ENCODE peak calls at places on chromosomes 2 and 18, in four cellular contexts. One of them, this sample, is unnamed.

GRCh38 chr2:237434916-237435315 is 21.0 kb upstream of the COL6A3 start:
- DNase-seq in A549: no peak
- DNase-seq in K562: peak
- DNase-seq in HepG2: no peak
- DNase-seq in this sample: peak

GRCh38 chr2:175126661-175127060 is 41.3 kb downstream of the ATF2 start:
- DNase-seq in A549: no peak
- DNase-seq in K562: no peak
- DNase-seq in HepG2: no peak
- DNase-seq in this sample: no peak

GRCh38 chr2:18247282-18248110 is 313.0 kb downstream of the RDH14 start:
- DNase-seq in HepG2: no peak
- DNase-seq in K562: no peak
- DNase-seq in A549: no peak
- DNase-seq in this sample: no peak

GRCh38 chr2:109247812-109248211 is 118.8 kb downstream of the SH3RF3 start:
- DNase-seq in A549: no peak
- DNase-seq in HepG2: no peak
- DNase-seq in K562: no peak
- DNase-seq in this sample: no peak

GRCh38 chr2:237488295-237488694 is 1.2 kb downstream of the MLPH start:
- DNase-seq in K562: no peak
- DNase-seq in HepG2: no peak
- DNase-seq in A549: peak
- DNase-seq in this sample: no peak

GRCh38 chr2:168848220-168848619 is 42.0 kb downstream of the SPC25 start:
- DNase-seq in HepG2: no peak
- DNase-seq in K562: no peak
- DNase-seq in A549: no peak
- DNase-seq in this sample: no peak

GRCh38 chr18:29361843-29362242 is 1184.9 kb upstream of the CDH2 start:
- DNase-seq in HepG2: no peak
- DNase-seq in K562: no peak
- DNase-seq in A549: peak
- DNase-seq in this sample: no peak

GRCh38 chr2:190340369-190340768 is 3.0 kb upstream of the INPP1 start:
- DNase-seq in HepG2: peak
- DNase-seq in K562: peak
- DNase-seq in A549: peak
- DNase-seq in this sample: no peak

GRCh38 chr18:3164381-3164780 is 55.4 kb downstream of the MYOM1 start:
- DNase-seq in A549: no peak
- DNase-seq in K562: no peak
- DNase-seq in HepG2: no peak
- DNase-seq in this sample: no peak

GRCh38 chr2:101032100-101032776 is 30.1 kb downstream of the RPL31 start:
- DNase-seq in A549: no peak
- DNase-seq in K562: no peak
- DNase-seq in HepG2: no peak
- DNase-seq in this sample: no peak

GRCh38 chr2:41906325-41906700 is 141.5 kb upstream of the PKDCC start:
- DNase-seq in K562: no peak
- DNase-seq in A549: no peak
- DNase-seq in HepG2: no peak
- DNase-seq in this sample: peak

GRCh38 chr2:66553370-66553769 is 118.4 kb downstream of the MEIS1 start:
- DNase-seq in A549: no peak
- DNase-seq in K562: no peak
- DNase-seq in HepG2: no peak
- DNase-seq in this sample: no peak

GRCh38 chr2:38115216-38116012 is 39.5 kb upstream of the CYP1B1 start:
- DNase-seq in K562: peak
- DNase-seq in HepG2: peak
- DNase-seq in A549: peak
- DNase-seq in this sample: peak

GRCh38 chr2:220228310-220229006 is 601.0 kb downstream of the SLC4A3 start:
- DNase-seq in HepG2: peak
- DNase-seq in K562: no peak
- DNase-seq in A549: peak
- DNase-seq in this sample: peak

GRCh38 chr2:215879977-215880940 is 133.1 kb downstream of the MREG start:
- DNase-seq in K562: no peak
- DNase-seq in A549: no peak
- DNase-seq in HepG2: no peak
- DNase-seq in this sample: peak

GRCh38 chr2:37412201-37412600 is 67.8 kb downstream of the QPCT start:
- DNase-seq in A549: no peak
- DNase-seq in HepG2: no peak
- DNase-seq in K562: no peak
- DNase-seq in this sample: no peak

GRCh38 chr2:126614529-126615279 is 41.3 kb upstream of the GYPC start:
- DNase-seq in A549: no peak
- DNase-seq in K562: no peak
- DNase-seq in HepG2: no peak
- DNase-seq in this sample: peak

GRCh38 chr18:12336251-12336650 is 28.2 kb downstream of the TUBB6 start:
- DNase-seq in A549: no peak
- DNase-seq in HepG2: no peak
- DNase-seq in K562: no peak
- DNase-seq in this sample: no peak

GRCh38 chr2:73283545-73284295 is 558 bp downstream of the FBXO41 start:
- DNase-seq in K562: no peak
- DNase-seq in HepG2: no peak
- DNase-seq in A549: no peak
- DNase-seq in this sample: no peak

GRCh38 chr2:3311601-3312000 is 66.0 kb downstream of the EIPR1 start:
- DNase-seq in HepG2: no peak
- DNase-seq in K562: no peak
- DNase-seq in A549: no peak
- DNase-seq in this sample: no peak

GRCh38 chr2:39107156-39107555 is 13.7 kb downstream of the SOS1 start:
- DNase-seq in HepG2: no peak
- DNase-seq in K562: no peak
- DNase-seq in A549: peak
- DNase-seq in this sample: no peak

GRCh38 chr2:113237604-113238003 is 41.1 kb downstream of the PAX8 start:
- DNase-seq in HepG2: peak
- DNase-seq in K562: no peak
- DNase-seq in A549: no peak
- DNase-seq in this sample: no peak

GRCh38 chr2:204060896-204061640 is 124.5 kb downstream of the ICOS start:
- DNase-seq in A549: no peak
- DNase-seq in K562: no peak
- DNase-seq in HepG2: no peak
- DNase-seq in this sample: no peak

GRCh38 chr2:27117995-27118524 is 868 bp downstream of the CGREF1 start:
- DNase-seq in K562: no peak
- DNase-seq in A549: no peak
- DNase-seq in HepG2: no peak
- DNase-seq in this sample: no peak

GRCh38 chr2:237714690-237715458 is 83.7 kb upstream of the RBM44 start:
- DNase-seq in A549: no peak
- DNase-seq in K562: no peak
- DNase-seq in HepG2: peak
- DNase-seq in this sample: peak

GRCh38 chr2:62475172-62476011 is 30.6 kb downstream of the TMEM17 start:
- DNase-seq in HepG2: no peak
- DNase-seq in A549: no peak
- DNase-seq in K562: no peak
- DNase-seq in this sample: no peak

GRCh38 chr2:56369316-56369715 is 185.5 kb downstream of the CCDC85A start:
- DNase-seq in A549: no peak
- DNase-seq in K562: no peak
- DNase-seq in HepG2: no peak
- DNase-seq in this sample: no peak
- TF ChIP-seq MAZ in A549: no peak
- TF ChIP-seq MAZ in K562: no peak
- TF ChIP-seq MAZ in HepG2: no peak
- TF ChIP-seq MAZ in this sample: no peak

GRCh38 chr18:32768646-32769206 is 4.1 kb downstream of the KLHL14 start:
- DNase-seq in K562: no peak
- DNase-seq in HepG2: no peak
- DNase-seq in A549: no peak
- DNase-seq in this sample: no peak
- H3K27ac ChIP-seq in K562: no peak
- H3K27ac ChIP-seq in HepG2: peak
- H3K27ac ChIP-seq in A549: no peak
- H3K27ac ChIP-seq in this sample: no peak

GRCh38 chr18:10303171-10303570 is 151.3 kb upstream of the APCDD1 start:
- DNase-seq in K562: no peak
- DNase-seq in HepG2: no peak
- DNase-seq in A549: no peak
- DNase-seq in this sample: no peak
- H3K4me3 ChIP-seq in K562: no peak
- H3K4me3 ChIP-seq in HepG2: no peak
- H3K4me3 ChIP-seq in A549: no peak
- H3K4me3 ChIP-seq in this sample: no peak

GRCh38 chr2:94994063-94994913 is 31.2 kb upstream of the MAL start:
- DNase-seq in A549: no peak
- DNase-seq in K562: no peak
- DNase-seq in HepG2: no peak
- DNase-seq in this sample: no peak

GRCh38 chr2:94987074-94988020 is 38.2 kb upstream of the MAL start:
- DNase-seq in HepG2: no peak
- DNase-seq in K562: no peak
- DNase-seq in A549: no peak
- DNase-seq in this sample: no peak

GRCh38 chr2:94993176-94994062 is 32.1 kb upstream of the MAL start:
- DNase-seq in HepG2: no peak
- DNase-seq in A549: no peak
- DNase-seq in K562: no peak
- DNase-seq in this sample: no peak

GRCh38 chr2:94992360-94992759 is 33.1 kb upstream of the MAL start:
- DNase-seq in K562: no peak
- DNase-seq in A549: no peak
- DNase-seq in HepG2: no peak
- DNase-seq in this sample: no peak

DNA sequence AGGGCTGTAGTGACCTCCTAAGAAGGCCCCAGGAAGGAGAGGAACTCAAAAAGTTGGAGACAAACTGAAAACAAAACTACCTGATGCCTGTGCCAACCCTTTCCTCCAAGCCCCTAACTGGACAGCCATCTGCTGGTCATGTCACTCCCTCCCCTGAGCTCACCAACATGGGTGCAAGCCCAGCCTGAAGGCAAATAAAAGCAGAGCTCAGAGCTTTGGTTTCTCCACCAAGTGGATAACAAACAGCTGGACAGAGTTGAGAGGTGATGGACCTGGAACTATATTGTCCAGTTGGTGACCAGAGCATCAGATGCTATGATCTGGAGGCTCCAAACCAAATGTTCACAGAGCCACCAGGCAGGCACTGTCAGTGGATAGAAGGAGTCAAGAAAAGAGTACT is 34.6 kb upstream of the MAL start:
- DNase-seq in A549: no peak
- DNase-seq in HepG2: no peak
- DNase-seq in K562: no peak
- DNase-seq in this sample: no peak
- TF ChIP-seq MAZ in A549: no peak
- TF ChIP-seq MAZ in HepG2: no peak
- TF ChIP-seq MAZ in K562: no peak
- TF ChIP-seq MAZ in this sample: no peak

GRCh38 chr18:55491606-55492005 is 96.4 kb downstream of the TCF4 start:
- DNase-seq in A549: no peak
- DNase-seq in K562: no peak
- DNase-seq in HepG2: no peak
- DNase-seq in this sample: peak

GRCh38 chr18:55487997-55488396 is 100.0 kb downstream of the TCF4 start:
- DNase-seq in A549: no peak
- DNase-seq in HepG2: no peak
- DNase-seq in K562: no peak
- DNase-seq in this sample: peak

GRCh38 chr18:55488473-55488872 is 99.5 kb downstream of the TCF4 start:
- DNase-seq in HepG2: no peak
- DNase-seq in A549: no peak
- DNase-seq in K562: no peak
- DNase-seq in this sample: peak

GRCh38 chr18:55489034-55489741 is 98.8 kb downstream of the TCF4 start:
- DNase-seq in K562: no peak
- DNase-seq in A549: no peak
- DNase-seq in HepG2: no peak
- DNase-seq in this sample: peak

DNA sequence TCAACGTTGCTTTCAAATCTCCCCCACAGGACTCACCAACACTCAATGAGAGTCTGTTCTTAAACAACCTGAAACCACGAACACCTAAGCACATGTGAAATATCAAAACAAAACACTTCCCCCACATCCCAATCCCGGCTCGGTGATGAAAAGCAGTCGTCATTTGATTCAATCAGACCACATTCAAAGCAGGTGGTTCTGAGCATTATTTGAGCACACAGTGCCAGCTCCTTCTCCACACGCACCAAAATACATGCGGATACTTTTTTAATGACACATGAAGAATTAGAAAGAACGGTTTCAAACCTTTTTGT is 98.3 kb downstream of the TCF4 start:
- DNase-seq in HepG2: no peak
- DNase-seq in K562: no peak
- DNase-seq in A549: no peak
- DNase-seq in this sample: peak
- H3K27ac ChIP-seq in HepG2: no peak
- H3K27ac ChIP-seq in K562: no peak
- H3K27ac ChIP-seq in A549: no peak
- H3K27ac ChIP-seq in this sample: no peak

GRCh38 chr2:134718956-134719814 is at the start of gene TMEM163:
- DNase-seq in A549: no peak
- DNase-seq in K562: peak
- DNase-seq in HepG2: no peak
- DNase-seq in this sample: no peak

GRCh38 chr2:134718095-134718955 is 475 bp downstream of the TMEM163 start:
- DNase-seq in A549: no peak
- DNase-seq in HepG2: no peak
- DNase-seq in K562: no peak
- DNase-seq in this sample: no peak

GRCh38 chr2:134716716-134717585 is 1.8 kb downstream of the TMEM163 start:
- DNase-seq in A549: no peak
- DNase-seq in HepG2: no peak
- DNase-seq in K562: no peak
- DNase-seq in this sample: no peak

GRCh38 chr2:134715932-134716643 is 2.7 kb downstream of the TMEM163 start:
- DNase-seq in A549: no peak
- DNase-seq in HepG2: no peak
- DNase-seq in K562: no peak
- DNase-seq in this sample: no peak

GRCh38 chr2:134717706-134718094 is 1.1 kb downstream of the TMEM163 start:
- DNase-seq in HepG2: no peak
- DNase-seq in A549: no peak
- DNase-seq in K562: no peak
- DNase-seq in this sample: no peak
- H3K4me3 ChIP-seq in HepG2: no peak
- H3K4me3 ChIP-seq in A549: peak
- H3K4me3 ChIP-seq in K562: no peak
- H3K4me3 ChIP-seq in this sample: no peak

This sample was measured in IMR-90.